ENCODE peak calls at places on chromosomes 16 and 17, in four cellular contexts. F is HCT116, Q is HepG2, I is K562. Y is an unnamed sample.

GRCh38 chr17:82878545-82878944 is 38.7 kb upstream of the ZNF750 start:
- DNase-seq in F (no peak), Q (no peak), I (no peak), Y (no peak)

GRCh38 chr16:47699090-47699489 is 238.0 kb downstream of the PHKB start:
- DNase-seq in F (no peak), Q (no peak), I (no peak), Y (no peak)

GRCh38 chr17:82686366-82687324 is 11.9 kb downstream of the RAB40B start:
- DNase-seq in F (no peak), Q (no peak), I (no peak), Y (no peak)

GRCh38 chr16:13997933-13998332 is 73.2 kb upstream of the MRTFB start:
- DNase-seq in F (no peak), Q (peak), I (no peak), Y (no peak)

GRCh38 chr17:64739316-64740058 is 77.4 kb upstream of the SMURF2 start:
- DNase-seq in F (no peak), Q (peak), I (no peak), Y (no peak)

GRCh38 chr16:4942481-4942880 is 5.5 kb upstream of the PPL start:
- DNase-seq in F (no peak), Q (no peak), I (no peak), Y (no peak)

GRCh38 chr16:50326835-50327465 is 41.8 kb downstream of the BRD7 start:
- DNase-seq in F (peak), Q (no peak), I (no peak), Y (peak)

GRCh38 chr17:76631821-76632565 is 11.6 kb downstream of the ST6GALNAC1 start:
- DNase-seq in F (no peak), Q (no peak), I (no peak), Y (no peak)

GRCh38 chr17:34347063-34347462 is 9.2 kb upstream of the CCL13 start:
- DNase-seq in F (no peak), Q (no peak), I (no peak), Y (no peak)

GRCh38 chr17:30323262-30323894 is 10.5 kb downstream of the TMIGD1 start:
- DNase-seq in F (no peak), Q (no peak), I (no peak), Y (no peak)

GRCh38 chr17:2266045-2266864 is 37.3 kb downstream of the SMG6 start:
- DNase-seq in F (no peak), Q (no peak), I (no peak), Y (no peak)

GRCh38 chr17:74181341-74181740 is 22.1 kb upstream of the RPL38 start:
- DNase-seq in F (no peak), Q (no peak), I (no peak), Y (no peak)

GRCh38 chr16:19410435-19411153 is 7.1 kb upstream of the TMC5 start:
- DNase-seq in F (no peak), Q (no peak), I (no peak), Y (no peak)

GRCh38 chr17:78236362-78237127 is 5.1 kb downstream of the TMEM235 start:
- DNase-seq in F (no peak), Q (no peak), I (no peak), Y (no peak)
- TF ChIP-seq TCF7L2 in F (no peak), Q (no peak), I (no peak), Y (no peak)

DNA sequence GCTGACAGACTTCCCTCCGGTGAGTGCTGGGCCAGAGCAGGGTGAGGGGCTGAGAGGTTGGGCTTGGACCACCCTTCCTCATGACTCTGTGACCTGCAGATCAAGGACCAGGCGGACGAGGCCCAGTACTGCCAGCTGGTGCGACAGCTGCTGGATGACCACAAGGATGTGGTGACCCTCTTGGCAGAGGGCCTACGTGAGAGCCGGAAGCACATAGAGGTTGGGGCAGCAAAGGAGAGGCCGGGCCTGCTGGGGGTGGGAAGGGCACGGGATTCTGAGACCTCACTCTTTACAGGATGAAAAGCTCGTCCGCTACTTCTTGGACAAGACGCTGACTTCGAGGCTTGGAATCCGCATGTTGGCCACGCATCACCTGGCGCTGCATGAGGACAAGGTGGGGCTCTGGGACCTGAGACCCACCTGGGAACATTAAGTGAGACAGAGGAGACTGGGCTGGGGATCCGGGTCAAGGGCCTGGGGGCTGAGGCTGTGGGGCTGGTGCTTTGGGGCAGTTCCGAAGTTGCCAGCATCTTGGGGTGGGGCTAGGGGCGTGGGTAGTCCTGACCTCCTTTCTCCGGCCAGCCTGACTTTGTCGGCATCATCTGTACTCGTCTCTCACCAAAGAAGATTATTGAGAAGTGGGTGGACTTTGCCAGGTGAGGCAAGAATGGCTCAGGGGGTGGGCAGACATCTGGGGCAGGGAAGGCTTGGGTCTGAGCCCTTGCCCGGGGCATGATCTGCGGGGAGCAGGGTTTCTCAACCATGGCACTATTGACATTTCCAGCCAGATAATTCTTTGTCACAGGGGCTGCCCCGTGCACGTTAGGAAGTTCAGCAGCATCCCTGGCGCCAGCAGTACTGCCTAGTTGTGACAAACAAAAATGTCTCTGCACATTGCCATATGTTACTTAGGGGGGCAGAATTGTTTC is 2.2 kb downstream of the BCKDK start:
- DNase-seq in F (no peak), Q (no peak), I (no peak), Y (no peak)
- TF ChIP-seq POLR2AphosphoS5 in F (no peak), Q (no peak), I (no peak), Y (no peak)

GRCh38 chr16:12538667-12539081 is 265.0 kb downstream of the CPPED1 start:
- DNase-seq in F (no peak), Q (no peak), I (no peak), Y (no peak)
- TF ChIP-seq TCF7L2 in F (no peak), Q (no peak), I (no peak), Y (no peak)

GRCh38 chr17:78459696-78460095 is 81.2 kb downstream of the PGS1 start:
- DNase-seq in F (no peak), Q (no peak), I (no peak), Y (no peak)

GRCh38 chr17:78458739-78459335 is 80.4 kb downstream of the PGS1 start:
- DNase-seq in F (no peak), Q (no peak), I (no peak), Y (no peak)

GRCh38 chr17:78460176-78460675 is 81.8 kb downstream of the PGS1 start:
- DNase-seq in F (no peak), Q (no peak), I (no peak), Y (no peak)

GRCh38 chr17:78460951-78461944 is 82.8 kb downstream of the PGS1 start:
- DNase-seq in F (no peak), Q (no peak), I (no peak), Y (no peak)

DNA sequence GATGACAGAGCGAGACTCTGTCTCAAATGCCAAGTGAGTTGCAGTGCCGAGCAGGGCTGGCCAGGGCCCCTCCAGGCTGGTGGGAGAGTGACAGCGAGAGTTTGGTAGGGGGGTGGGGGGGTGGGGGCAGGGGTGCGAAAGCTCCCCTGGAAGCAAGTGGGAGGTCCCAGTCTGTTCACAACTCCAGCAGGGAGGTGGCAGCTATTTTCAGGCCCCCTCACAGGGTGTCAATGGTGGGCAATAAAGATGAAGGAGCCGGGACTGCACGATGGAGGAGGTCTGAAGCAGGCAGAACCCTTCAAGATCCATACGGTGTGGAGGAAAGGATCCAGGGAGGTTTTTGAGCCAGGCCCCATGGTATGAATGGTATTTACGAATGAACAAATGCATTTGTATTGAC is 83.7 kb downstream of the PGS1 start:
- DNase-seq in F (no peak), Q (no peak), I (no peak), Y (no peak)
- TF ChIP-seq POLR2AphosphoS5 in F (no peak), Q (no peak), I (no peak), Y (no peak)

Y was measured in Panc1.